ENCODE peak calls at places on chromosomes 12 and 14, in four cellular contexts. One of them, this sample, is unnamed.

GRCh38 chr12:93183940-93184663 is 193.6 kb upstream of the NUDT4 start:
- DNase-seq in HepG2: no peak
- DNase-seq in IMR-90: no peak
- DNase-seq in PC-9: no peak
- DNase-seq in this sample: peak

GRCh38 chr12:46858368-46858767 is 32.6 kb upstream of the SLC38A4 start:
- DNase-seq in HepG2: no peak
- DNase-seq in IMR-90: no peak
- DNase-seq in PC-9: no peak
- DNase-seq in this sample: no peak

GRCh38 chr14:72545411-72546311 is 348.2 kb downstream of the DPF3 start:
- DNase-seq in HepG2: no peak
- DNase-seq in IMR-90: no peak
- DNase-seq in PC-9: no peak
- DNase-seq in this sample: no peak

GRCh38 chr12:5171701-5172100 is 128.0 kb downstream of the KCNA5 start:
- DNase-seq in HepG2: peak
- DNase-seq in IMR-90: peak
- DNase-seq in PC-9: peak
- DNase-seq in this sample: peak

GRCh38 chr14:102164964-102165363 is 25.3 kb downstream of the WDR20 start:
- DNase-seq in HepG2: no peak
- DNase-seq in IMR-90: no peak
- DNase-seq in PC-9: no peak
- DNase-seq in this sample: no peak

GRCh38 chr12:64633186-64633939 is 23.1 kb downstream of the RASSF3 start:
- DNase-seq in HepG2: no peak
- DNase-seq in IMR-90: no peak
- DNase-seq in PC-9: no peak
- DNase-seq in this sample: no peak

GRCh38 chr12:84994436-84994835 is 41.6 kb downstream of the TSPAN19 start:
- DNase-seq in HepG2: no peak
- DNase-seq in IMR-90: peak
- DNase-seq in PC-9: no peak
- DNase-seq in this sample: no peak

GRCh38 chr12:10701226-10701681 is 21.9 kb downstream of the YBX3 start:
- DNase-seq in HepG2: no peak
- DNase-seq in IMR-90: no peak
- DNase-seq in PC-9: no peak
- DNase-seq in this sample: no peak

GRCh38 chr12:85237320-85237719 is 42.7 kb upstream of the ALX1 start:
- DNase-seq in HepG2: no peak
- DNase-seq in IMR-90: no peak
- DNase-seq in PC-9: no peak
- DNase-seq in this sample: no peak

GRCh38 chr14:93533864-93534263 is 103.1 kb downstream of the UNC79 start:
- DNase-seq in HepG2: no peak
- DNase-seq in IMR-90: no peak
- DNase-seq in PC-9: no peak
- DNase-seq in this sample: no peak

GRCh38 chr12:101727098-101727497 is 12.2 kb downstream of the SYCP3 start:
- DNase-seq in HepG2: no peak
- DNase-seq in IMR-90: peak
- DNase-seq in PC-9: no peak
- DNase-seq in this sample: peak

GRCh38 chr14:92724516-92725340 is 23.7 kb downstream of the LGMN start:
- DNase-seq in HepG2: peak
- DNase-seq in IMR-90: no peak
- DNase-seq in PC-9: no peak
- DNase-seq in this sample: no peak

GRCh38 chr12:132362966-132363660 is 33.7 kb upstream of the GALNT9 start:
- DNase-seq in HepG2: no peak
- DNase-seq in IMR-90: no peak
- DNase-seq in PC-9: no peak
- DNase-seq in this sample: no peak

GRCh38 chr12:130031571-130032189 is 127.9 kb upstream of the TMEM132D start:
- DNase-seq in HepG2: peak
- DNase-seq in IMR-90: no peak
- DNase-seq in PC-9: peak
- DNase-seq in this sample: no peak

GRCh38 chr12:96193725-96194571 is at the start of gene ELK3:
- DNase-seq in HepG2: peak
- DNase-seq in IMR-90: peak
- DNase-seq in PC-9: peak
- DNase-seq in this sample: peak

GRCh38 chr12:1540690-1541089 is 53.7 kb downstream of the FBXL14 start:
- DNase-seq in HepG2: peak
- DNase-seq in IMR-90: peak
- DNase-seq in PC-9: peak
- DNase-seq in this sample: peak

GRCh38 chr14:69693823-69694729 is 72.9 kb upstream of the SRSF5 start:
- DNase-seq in HepG2: peak
- DNase-seq in IMR-90: no peak
- DNase-seq in PC-9: peak
- DNase-seq in this sample: no peak

GRCh38 chr14:75579882-75580281 is 1.5 kb downstream of the FLVCR2 start:
- DNase-seq in HepG2: no peak
- DNase-seq in IMR-90: no peak
- DNase-seq in PC-9: no peak
- DNase-seq in this sample: no peak

GRCh38 chr14:42224053-42224888 is 617.6 kb downstream of the LRFN5 start:
- DNase-seq in HepG2: peak
- DNase-seq in IMR-90: peak
- DNase-seq in PC-9: peak
- DNase-seq in this sample: peak

GRCh38 chr12:53324113-53324778 is 2.8 kb upstream of the AAAS start:
- DNase-seq in HepG2: no peak
- DNase-seq in IMR-90: no peak
- DNase-seq in PC-9: no peak
- DNase-seq in this sample: no peak

DNA sequence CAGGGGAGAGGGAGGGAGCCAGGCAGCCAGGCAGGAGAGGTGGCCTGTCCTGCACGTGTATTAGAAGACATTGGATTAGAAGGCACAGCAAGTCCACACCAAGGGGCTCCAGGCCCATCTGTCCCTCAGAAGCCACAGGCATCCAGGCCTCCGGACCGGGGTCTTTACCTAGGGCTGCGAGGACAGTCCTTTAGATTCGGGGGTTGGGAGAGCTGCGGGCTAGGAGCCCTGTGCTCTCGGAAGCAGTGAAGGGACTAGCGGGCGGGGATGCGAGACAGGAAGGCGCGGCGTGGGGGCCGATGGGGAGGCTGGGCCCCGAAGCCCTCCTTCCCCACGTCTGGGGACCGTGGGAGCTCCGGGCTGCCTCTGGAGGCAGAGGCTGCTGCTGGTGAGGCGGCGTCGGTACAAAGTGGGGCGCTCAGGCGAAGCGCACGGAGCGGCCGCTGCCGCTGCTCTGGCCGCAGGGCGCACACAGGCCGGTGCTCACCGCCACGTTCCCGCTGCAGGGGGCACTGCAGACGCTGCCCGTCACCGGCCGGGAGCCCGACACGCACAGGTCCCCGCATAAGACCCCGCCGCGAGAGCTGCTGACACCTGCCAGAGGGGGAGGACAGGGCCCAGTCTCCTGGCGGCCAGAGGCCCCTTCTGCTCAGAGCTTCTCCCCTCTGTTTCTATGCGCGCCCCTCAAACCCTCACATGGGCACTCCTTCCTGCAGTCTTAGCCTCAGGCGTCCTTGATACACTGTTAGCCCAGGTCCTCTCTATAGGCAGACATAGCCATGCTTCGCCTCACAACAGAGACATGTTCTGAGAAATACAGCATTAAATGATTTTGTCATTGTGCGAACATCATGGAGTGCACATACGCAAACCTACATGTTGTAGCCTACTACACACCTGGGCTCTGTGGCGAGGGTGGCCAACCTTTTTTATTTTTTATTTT is 17.3 kb downstream of the KRT7 start:
- DNase-seq in HepG2: no peak
- DNase-seq in IMR-90: no peak
- DNase-seq in PC-9: no peak
- DNase-seq in this sample: no peak
- H3K4me2 ChIP-seq in HepG2: no peak
- H3K4me2 ChIP-seq in IMR-90: no peak
- H3K4me2 ChIP-seq in PC-9: no peak
- H3K4me2 ChIP-seq in this sample: peak

GRCh38 chr14:105089746-105090492 is 24.7 kb upstream of the GPR132 start:
- DNase-seq in HepG2: no peak
- DNase-seq in IMR-90: no peak
- DNase-seq in PC-9: peak
- DNase-seq in this sample: no peak
- H3K4me3 ChIP-seq in HepG2: no peak
- H3K4me3 ChIP-seq in IMR-90: no peak
- H3K4me3 ChIP-seq in PC-9: no peak
- H3K4me3 ChIP-seq in this sample: no peak

DNA sequence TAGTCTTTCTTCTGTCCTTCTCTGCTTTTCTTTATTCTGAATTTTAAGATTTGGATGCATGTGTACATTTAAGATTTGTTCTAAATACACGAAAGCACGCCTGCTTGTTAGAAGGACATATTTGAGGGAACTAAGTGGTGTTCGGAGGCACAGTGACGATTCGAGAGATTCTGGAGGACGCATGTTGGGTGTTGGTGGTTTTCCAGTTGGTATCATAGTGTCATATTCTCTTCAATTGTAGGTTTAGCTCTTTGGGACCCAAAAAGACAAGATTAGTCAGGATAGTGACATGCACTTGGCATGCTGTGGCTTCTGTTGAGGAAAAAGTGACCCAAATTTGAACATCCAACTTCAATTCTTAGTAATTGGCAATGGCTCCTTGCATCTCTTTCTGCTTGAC is 30.1 kb downstream of the PRKCH start:
- DNase-seq in HepG2: no peak
- DNase-seq in IMR-90: no peak
- DNase-seq in PC-9: no peak
- DNase-seq in this sample: no peak
- H3K4me2 ChIP-seq in HepG2: no peak
- H3K4me2 ChIP-seq in IMR-90: no peak
- H3K4me2 ChIP-seq in PC-9: no peak
- H3K4me2 ChIP-seq in this sample: no peak

DNA sequence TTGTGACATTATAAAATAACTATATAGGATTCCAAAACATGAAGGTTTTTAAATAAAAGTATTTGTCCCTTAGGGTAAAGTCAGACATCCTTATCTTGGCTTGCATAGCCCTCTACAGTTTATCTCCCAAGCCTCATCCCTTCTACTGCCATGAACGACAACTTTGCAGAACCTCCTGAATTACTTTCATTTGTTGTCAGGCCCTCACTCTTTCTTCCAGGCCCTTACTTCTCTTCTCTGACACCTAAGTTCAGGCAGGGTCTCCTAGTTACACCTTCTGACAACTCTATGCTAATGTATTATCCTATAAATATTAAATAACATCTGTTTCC is 115.6 kb upstream of the MDM1 start:
- DNase-seq in HepG2: no peak
- DNase-seq in IMR-90: no peak
- DNase-seq in PC-9: no peak
- DNase-seq in this sample: no peak
- H3K4me3 ChIP-seq in HepG2: no peak
- H3K4me3 ChIP-seq in IMR-90: no peak
- H3K4me3 ChIP-seq in PC-9: no peak
- H3K4me3 ChIP-seq in this sample: no peak